ENCODE peak calls at places on chromosomes 7 and 10, in nine cellular contexts. One of them, this sample, is unnamed.

GRCh38 chr10:119933179-119933578 is 40.6 kb downstream of the SEC23IP start:
- DNase-seq in astrocyte of the spinal cord: peak; percentile 33
- DNase-seq in foreskin fibroblast: no peak
- DNase-seq in HL-60: no peak
- DNase-seq in Peyer's patch: no peak
- DNase-seq in GM06990: no peak
- DNase-seq in CD8-positive, alpha-beta T cell: no peak
- DNase-seq in HepG2: peak; percentile 16
- DNase-seq in heart left ventricle: no peak
- DNase-seq in this sample: no peak

GRCh38 chr10:112716924-112717348 is 233.1 kb upstream of the TCF7L2 start:
- DNase-seq in Peyer's patch: no peak
- DNase-seq in foreskin fibroblast: peak; percentile 78
- DNase-seq in HL-60: no peak
- DNase-seq in GM06990: no peak
- DNase-seq in CD8-positive, alpha-beta T cell: no peak
- DNase-seq in heart left ventricle: no peak
- DNase-seq in HepG2: peak; percentile 96
- DNase-seq in astrocyte of the spinal cord: peak; percentile 70
- DNase-seq in this sample: no peak

GRCh38 chr10:133336131-133337078 is at the start of gene CALY:
- DNase-seq in foreskin fibroblast: no peak
- DNase-seq in GM06990: peak; percentile 54
- DNase-seq in CD8-positive, alpha-beta T cell: peak; percentile 92
- DNase-seq in HL-60: no peak
- DNase-seq in Peyer's patch: peak; percentile 66
- DNase-seq in astrocyte of the spinal cord: no peak
- DNase-seq in HepG2: no peak
- DNase-seq in heart left ventricle: no peak
- DNase-seq in this sample: no peak

GRCh38 chr7:8261711-8262695 is at the start of gene ICA1:
- DNase-seq in heart left ventricle: peak; percentile 83
- DNase-seq in GM06990: peak; percentile 41
- DNase-seq in Peyer's patch: peak; percentile 77
- DNase-seq in CD8-positive, alpha-beta T cell: no peak
- DNase-seq in astrocyte of the spinal cord: peak; percentile 36
- DNase-seq in HepG2: no peak
- DNase-seq in HL-60: peak; percentile 16
- DNase-seq in foreskin fibroblast: peak; percentile 5
- DNase-seq in this sample: no peak

GRCh38 chr10:3761916-3762708 is 22.9 kb downstream of the KLF6 start:
- DNase-seq in foreskin fibroblast: no peak
- DNase-seq in CD8-positive, alpha-beta T cell: no peak
- DNase-seq in GM06990: no peak
- DNase-seq in astrocyte of the spinal cord: no peak
- DNase-seq in HL-60: no peak
- DNase-seq in heart left ventricle: no peak
- DNase-seq in Peyer's patch: no peak
- DNase-seq in HepG2: peak; percentile 73
- DNase-seq in this sample: no peak

GRCh38 chr10:31808258-31809218 is 120.1 kb downstream of the ARHGAP12 start:
- DNase-seq in astrocyte of the spinal cord: peak; percentile 83
- DNase-seq in heart left ventricle: peak; percentile 30
- DNase-seq in foreskin fibroblast: peak; percentile 43
- DNase-seq in Peyer's patch: no peak
- DNase-seq in GM06990: peak; percentile 29
- DNase-seq in CD8-positive, alpha-beta T cell: no peak
- DNase-seq in HL-60: peak; percentile 5
- DNase-seq in HepG2: peak; percentile 21
- DNase-seq in this sample: peak; percentile 53

GRCh38 chr10:128116851-128117615 is 9.2 kb downstream of the MKI67 start:
- DNase-seq in CD8-positive, alpha-beta T cell: no peak
- DNase-seq in astrocyte of the spinal cord: no peak
- DNase-seq in HepG2: no peak
- DNase-seq in HL-60: no peak
- DNase-seq in GM06990: no peak
- DNase-seq in heart left ventricle: no peak
- DNase-seq in foreskin fibroblast: no peak
- DNase-seq in Peyer's patch: no peak
- DNase-seq in this sample: no peak

GRCh38 chr10:129968937-129969527 is 5.0 kb upstream of the EBF3 start:
- DNase-seq in HL-60: no peak
- DNase-seq in CD8-positive, alpha-beta T cell: no peak
- DNase-seq in HepG2: peak; percentile 9
- DNase-seq in astrocyte of the spinal cord: no peak
- DNase-seq in Peyer's patch: peak; percentile 60
- DNase-seq in foreskin fibroblast: peak; percentile 31
- DNase-seq in GM06990: no peak
- DNase-seq in heart left ventricle: peak; percentile 58
- DNase-seq in this sample: no peak

GRCh38 chr7:78149787-78150186 is 351.2 kb downstream of the PHTF2 start:
- DNase-seq in foreskin fibroblast: peak; percentile 73
- DNase-seq in heart left ventricle: no peak
- DNase-seq in Peyer's patch: no peak
- DNase-seq in astrocyte of the spinal cord: peak; percentile 72
- DNase-seq in GM06990: no peak
- DNase-seq in HepG2: no peak
- DNase-seq in CD8-positive, alpha-beta T cell: no peak
- DNase-seq in HL-60: no peak
- DNase-seq in this sample: no peak

GRCh38 chr10:122010405-122011050 is 21.6 kb downstream of the TACC2 start:
- DNase-seq in HL-60: no peak
- DNase-seq in CD8-positive, alpha-beta T cell: no peak
- DNase-seq in HepG2: no peak
- DNase-seq in GM06990: no peak
- DNase-seq in foreskin fibroblast: no peak
- DNase-seq in heart left ventricle: no peak
- DNase-seq in astrocyte of the spinal cord: no peak
- DNase-seq in Peyer's patch: no peak
- DNase-seq in this sample: no peak

GRCh38 chr7:88202278-88202677 is 17.6 kb downstream of the SRI start:
- DNase-seq in HL-60: no peak
- DNase-seq in astrocyte of the spinal cord: no peak
- DNase-seq in CD8-positive, alpha-beta T cell: no peak
- DNase-seq in Peyer's patch: no peak
- DNase-seq in foreskin fibroblast: no peak
- DNase-seq in heart left ventricle: no peak
- DNase-seq in GM06990: no peak
- DNase-seq in HepG2: no peak
- DNase-seq in this sample: no peak

GRCh38 chr7:42017356-42017986 is 219.5 kb downstream of the GLI3 start:
- DNase-seq in GM06990: no peak
- DNase-seq in foreskin fibroblast: no peak
- DNase-seq in HepG2: no peak
- DNase-seq in CD8-positive, alpha-beta T cell: no peak
- DNase-seq in astrocyte of the spinal cord: no peak
- DNase-seq in HL-60: no peak
- DNase-seq in heart left ventricle: no peak
- DNase-seq in Peyer's patch: no peak
- DNase-seq in this sample: no peak

GRCh38 chr7:42014625-42015412 is 222.2 kb downstream of the GLI3 start:
- DNase-seq in GM06990: peak; percentile 28
- DNase-seq in Peyer's patch: no peak
- DNase-seq in HepG2: peak; percentile 29
- DNase-seq in CD8-positive, alpha-beta T cell: no peak
- DNase-seq in astrocyte of the spinal cord: peak; percentile 48
- DNase-seq in HL-60: peak; percentile 35
- DNase-seq in foreskin fibroblast: no peak
- DNase-seq in heart left ventricle: no peak
- DNase-seq in this sample: no peak

GRCh38 chr7:42020067-42020466 is 216.9 kb downstream of the GLI3 start:
- DNase-seq in HL-60: no peak
- DNase-seq in CD8-positive, alpha-beta T cell: no peak
- DNase-seq in Peyer's patch: no peak
- DNase-seq in heart left ventricle: no peak
- DNase-seq in foreskin fibroblast: no peak
- DNase-seq in GM06990: no peak
- DNase-seq in astrocyte of the spinal cord: no peak
- DNase-seq in HepG2: no peak
- DNase-seq in this sample: no peak

GRCh38 chr7:42015413-42015698 is 221.7 kb downstream of the GLI3 start:
- DNase-seq in heart left ventricle: no peak
- DNase-seq in Peyer's patch: no peak
- DNase-seq in CD8-positive, alpha-beta T cell: no peak
- DNase-seq in HepG2: no peak
- DNase-seq in astrocyte of the spinal cord: no peak
- DNase-seq in HL-60: no peak
- DNase-seq in GM06990: no peak
- DNase-seq in foreskin fibroblast: no peak
- DNase-seq in this sample: no peak

GRCh38 chr7:42016517-42016916 is 220.5 kb downstream of the GLI3 start:
- DNase-seq in CD8-positive, alpha-beta T cell: no peak
- DNase-seq in foreskin fibroblast: no peak
- DNase-seq in HepG2: no peak
- DNase-seq in GM06990: no peak
- DNase-seq in heart left ventricle: no peak
- DNase-seq in Peyer's patch: no peak
- DNase-seq in astrocyte of the spinal cord: no peak
- DNase-seq in HL-60: no peak
- DNase-seq in this sample: no peak
- H3K4me3 ChIP-seq in CD8-positive, alpha-beta T cell: no peak overlapping the region
- H3K4me3 ChIP-seq in foreskin fibroblast: no peak overlapping the region
- H3K4me3 ChIP-seq in HepG2: no peak overlapping the region
- H3K4me3 ChIP-seq in GM06990: no peak overlapping the region
- H3K4me3 ChIP-seq in heart left ventricle: no peak overlapping the region
- H3K4me3 ChIP-seq in Peyer's patch: no peak overlapping the region
- H3K4me3 ChIP-seq in astrocyte of the spinal cord: no peak overlapping the region
- H3K4me3 ChIP-seq in HL-60: no peak overlapping the region
- H3K4me3 ChIP-seq in this sample: no peak overlapping the region

DNA sequence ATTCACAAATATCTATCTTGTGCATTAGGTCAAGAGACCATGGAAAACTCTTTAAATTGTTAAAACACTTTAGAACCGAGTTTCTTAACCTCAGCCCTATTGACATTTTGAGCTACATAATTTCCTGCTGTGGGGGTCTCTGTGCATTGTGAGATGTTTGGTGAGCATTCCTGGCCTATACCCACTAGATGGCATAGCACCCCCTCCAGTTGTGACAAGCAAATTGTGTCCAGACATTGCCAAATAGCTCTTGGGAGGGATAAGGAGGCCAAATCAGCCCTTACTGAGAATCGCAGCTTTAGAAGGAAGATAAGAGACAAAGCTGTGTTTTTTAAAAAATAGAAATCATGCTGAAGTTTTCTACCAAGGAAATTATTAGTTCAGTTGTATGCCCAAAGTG is 1158.5 kb upstream of the C7orf33 start:
- DNase-seq in HL-60: no peak
- DNase-seq in Peyer's patch: no peak
- DNase-seq in HepG2: no peak
- DNase-seq in astrocyte of the spinal cord: peak; percentile 10
- DNase-seq in CD8-positive, alpha-beta T cell: no peak
- DNase-seq in GM06990: no peak
- DNase-seq in foreskin fibroblast: no peak
- DNase-seq in heart left ventricle: no peak
- DNase-seq in this sample: no peak
- TF ChIP-seq CTCF in HL-60: no peak
- TF ChIP-seq CTCF in Peyer's patch: no peak
- TF ChIP-seq CTCF in HepG2: no peak
- TF ChIP-seq CTCF in astrocyte of the spinal cord: peak; percentile 34
- TF ChIP-seq CTCF in CD8-positive, alpha-beta T cell: no peak
- TF ChIP-seq CTCF in GM06990: no peak
- TF ChIP-seq CTCF in foreskin fibroblast: peak; percentile 32
- TF ChIP-seq CTCF in heart left ventricle: no peak
- TF ChIP-seq CTCF in this sample: peak; percentile 6

GRCh38 chr10:115094605-115095004 is 1.4 kb downstream of the ATRNL1 start:
- DNase-seq in Peyer's patch: no peak
- DNase-seq in CD8-positive, alpha-beta T cell: no peak
- DNase-seq in foreskin fibroblast: no peak
- DNase-seq in astrocyte of the spinal cord: no peak
- DNase-seq in heart left ventricle: no peak
- DNase-seq in HL-60: no peak
- DNase-seq in HepG2: no peak
- DNase-seq in GM06990: no peak
- DNase-seq in this sample: no peak
- H3K4me3 ChIP-seq in Peyer's patch: no peak overlapping the region
- H3K4me3 ChIP-seq in CD8-positive, alpha-beta T cell: no peak overlapping the region
- H3K4me3 ChIP-seq in foreskin fibroblast: no peak overlapping the region
- H3K4me3 ChIP-seq in astrocyte of the spinal cord: no peak overlapping the region
- H3K4me3 ChIP-seq in heart left ventricle: no peak overlapping the region
- H3K4me3 ChIP-seq in HL-60: no peak overlapping the region
- H3K4me3 ChIP-seq in HepG2: no peak overlapping the region
- H3K4me3 ChIP-seq in GM06990: no peak overlapping the region
- H3K4me3 ChIP-seq in this sample: no peak overlapping the region

DNA sequence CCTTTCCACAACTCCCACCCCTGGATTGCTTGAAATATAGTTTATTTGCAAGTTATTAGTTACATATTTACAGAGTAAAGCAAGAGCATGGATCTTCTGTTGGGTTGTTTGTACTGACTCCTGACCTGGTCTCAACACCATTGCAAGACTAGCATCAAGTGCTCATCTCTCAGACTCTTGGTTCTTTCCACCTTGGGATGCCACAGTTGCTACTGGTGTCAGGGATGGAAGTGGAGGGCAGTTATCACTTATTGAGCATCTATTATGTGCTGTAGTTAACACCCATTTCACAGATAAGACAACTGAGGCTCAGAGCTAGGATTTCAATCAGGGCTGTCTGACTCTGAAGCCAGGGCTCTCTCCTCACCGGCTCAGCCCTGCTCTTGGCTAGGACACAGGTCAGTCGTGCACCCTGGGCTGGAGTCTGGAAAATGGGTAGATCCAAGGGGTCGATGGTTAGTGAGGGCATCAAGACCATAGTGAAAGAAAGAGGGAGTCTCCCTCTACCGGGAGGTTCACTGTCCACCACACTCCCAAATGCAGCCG is 614 bp upstream of the ADAMTS14 start:
- DNase-seq in foreskin fibroblast: no peak
- DNase-seq in HL-60: no peak
- DNase-seq in HepG2: no peak
- DNase-seq in astrocyte of the spinal cord: no peak
- DNase-seq in Peyer's patch: no peak
- DNase-seq in heart left ventricle: no peak
- DNase-seq in GM06990: no peak
- DNase-seq in CD8-positive, alpha-beta T cell: no peak
- DNase-seq in this sample: no peak
- TF ChIP-seq CTCF in foreskin fibroblast: peak; percentile 22
- TF ChIP-seq CTCF in HL-60: no peak
- TF ChIP-seq CTCF in HepG2: no peak
- TF ChIP-seq CTCF in astrocyte of the spinal cord: peak; percentile 36
- TF ChIP-seq CTCF in Peyer's patch: no peak
- TF ChIP-seq CTCF in heart left ventricle: no peak
- TF ChIP-seq CTCF in GM06990: no peak
- TF ChIP-seq CTCF in CD8-positive, alpha-beta T cell: no peak
- TF ChIP-seq CTCF in this sample: no peak

GRCh38 chr7:27175626-27176342 is 1.7 kb upstream of the HOXA10 start:
- DNase-seq in HL-60: no peak
- DNase-seq in heart left ventricle: no peak
- DNase-seq in GM06990: no peak
- DNase-seq in HepG2: no peak
- DNase-seq in Peyer's patch: peak; percentile 68
- DNase-seq in CD8-positive, alpha-beta T cell: no peak
- DNase-seq in astrocyte of the spinal cord: no peak
- DNase-seq in foreskin fibroblast: no peak
- DNase-seq in this sample: no peak
- H3K4me3 ChIP-seq in HL-60: no peak overlapping the region
- H3K4me3 ChIP-seq in heart left ventricle: no peak overlapping the region
- H3K4me3 ChIP-seq in GM06990: no peak overlapping the region
- H3K4me3 ChIP-seq in HepG2: no peak overlapping the region
- H3K4me3 ChIP-seq in Peyer's patch: no peak overlapping the region
- H3K4me3 ChIP-seq in CD8-positive, alpha-beta T cell: no peak overlapping the region
- H3K4me3 ChIP-seq in astrocyte of the spinal cord: no peak overlapping the region
- H3K4me3 ChIP-seq in foreskin fibroblast: peak overlapping the region; percentile 59
- H3K4me3 ChIP-seq in this sample: peak overlapping the region; percentile 83

GRCh38 chr7:135510603-135511183 is 791 bp upstream of the CNOT4 start:
- DNase-seq in Peyer's patch: no peak
- DNase-seq in GM06990: peak; percentile 5
- DNase-seq in foreskin fibroblast: no peak
- DNase-seq in heart left ventricle: no peak
- DNase-seq in HepG2: peak; percentile 16
- DNase-seq in HL-60: peak; percentile 34
- DNase-seq in astrocyte of the spinal cord: peak; percentile 35
- DNase-seq in CD8-positive, alpha-beta T cell: no peak
- DNase-seq in this sample: no peak
- TF ChIP-seq CTCF in Peyer's patch: no peak
- TF ChIP-seq CTCF in GM06990: no peak
- TF ChIP-seq CTCF in foreskin fibroblast: no peak
- TF ChIP-seq CTCF in heart left ventricle: no peak
- TF ChIP-seq CTCF in HepG2: no peak
- TF ChIP-seq CTCF in HL-60: no peak
- TF ChIP-seq CTCF in astrocyte of the spinal cord: peak; percentile 17
- TF ChIP-seq CTCF in CD8-positive, alpha-beta T cell: no peak
- TF ChIP-seq CTCF in this sample: no peak

This sample was measured in HFF-Myc.